ENCODE peak calls at places on chromosomes 16 and 17, in seven cellular contexts. A, C, G, V, L, U and P are unnamed samples.

GRCh38 chr16:85137323-85138072 is 25.2 kb upstream of the CIBAR2 start:
- DNase-seq in A (no peak), C (peak), G (peak), V (peak), L (no peak), U (peak), P (no peak)

GRCh38 chr17:46117117-46117516 is 76.1 kb downstream of the KANSL1 start:
- DNase-seq in A (no peak), C (no peak), G (no peak), V (no peak), L (no peak), U (no peak), P (no peak)

GRCh38 chr17:10738516-10739258 is 8.9 kb upstream of the TMEM220 start:
- DNase-seq in A (no peak), C (no peak), G (no peak), V (no peak), L (no peak), U (no peak), P (no peak)

GRCh38 chr17:49515196-49515770 is 20.2 kb downstream of the NGFR start:
- DNase-seq in A (no peak), C (peak), G (peak), V (peak), L (peak), U (peak), P (no peak)

GRCh38 chr17:49696233-49696761 is 11.5 kb downstream of the SLC35B1 start:
- DNase-seq in A (peak), C (no peak), G (no peak), V (no peak), L (no peak), U (no peak), P (no peak)

GRCh38 chr17:496761-497586 is 144.4 kb upstream of the RPH3AL start:
- DNase-seq in A (peak), C (no peak), G (no peak), V (no peak), L (no peak), U (no peak), P (no peak)

GRCh38 chr16:68031951-68032350 is 8.9 kb downstream of the DUS2 start:
- DNase-seq in A (no peak), C (no peak), G (no peak), V (no peak), L (no peak), U (no peak), P (no peak)

GRCh38 chr16:80125677-80126076 is 415.1 kb upstream of the DYNLRB2 start:
- DNase-seq in A (no peak), C (no peak), G (no peak), V (no peak), L (no peak), U (peak), P (no peak)

GRCh38 chr17:34167359-34167758 is 87.7 kb upstream of the CCL2 start:
- DNase-seq in A (no peak), C (no peak), G (peak), V (no peak), L (no peak), U (peak), P (no peak)

GRCh38 chr17:59328534-59329095 is 2.8 kb upstream of the YPEL2 start:
- DNase-seq in A (no peak), C (no peak), G (no peak), V (no peak), L (no peak), U (no peak), P (no peak)

GRCh38 chr17:16516594-16517018 is 24.6 kb upstream of the LRRC75A start:
- DNase-seq in A (no peak), C (no peak), G (no peak), V (peak), L (peak), U (no peak), P (no peak)

GRCh38 chr16:82653550-82654511 is 27.1 kb downstream of the CDH13 start:
- DNase-seq in A (peak), C (peak), G (no peak), V (no peak), L (peak), U (no peak), P (peak)

GRCh38 chr16:27181020-27181419 is 22.3 kb upstream of the KDM8 start:
- DNase-seq in A (no peak), C (no peak), G (no peak), V (no peak), L (no peak), U (peak), P (no peak)

GRCh38 chr16:71230122-71230845 is at the start of gene HYDIN:
- DNase-seq in A (peak), C (peak), G (peak), V (peak), L (peak), U (peak), P (no peak)

GRCh38 chr17:50514936-50515702 is 6.9 kb downstream of the MYCBPAP start:
- DNase-seq in A (no peak), C (no peak), G (peak), V (no peak), L (no peak), U (peak), P (no peak)

GRCh38 chr17:32757963-32758362 is 119.0 kb downstream of the MYO1D start:
- DNase-seq in A (no peak), C (no peak), G (no peak), V (no peak), L (no peak), U (no peak), P (no peak)

GRCh38 chr16:88905563-88905962 is 39.1 kb upstream of the PABPN1L start:
- DNase-seq in A (peak), C (no peak), G (no peak), V (no peak), L (no peak), U (peak), P (no peak)

GRCh38 chr16:63461248-63461841 is 1425.1 kb upstream of the CDH8 start:
- DNase-seq in A (no peak), C (peak), G (peak), V (no peak), L (no peak), U (peak), P (no peak)

GRCh38 chr17:1122681-1123396 is 56.9 kb downstream of the ABR start:
- DNase-seq in A (peak), C (peak), G (peak), V (peak), L (peak), U (peak), P (peak)

GRCh38 chr16:1188781-1189189 is 35.9 kb downstream of the CACNA1H start:
- DNase-seq in A (peak), C (peak), G (peak), V (no peak), L (no peak), U (peak), P (peak)

GRCh38 chr17:66715745-66716156 is 119.2 kb upstream of the CACNG5 start:
- DNase-seq in A (no peak), C (peak), G (peak), V (no peak), L (peak), U (no peak), P (no peak)

GRCh38 chr17:81684442-81684911 is 666 bp downstream of the HGS start:
- DNase-seq in A (no peak), C (peak), G (no peak), V (no peak), L (no peak), U (no peak), P (no peak)

GRCh38 chr17:43532581-43532980 is 13.6 kb downstream of the ETV4 start:
- DNase-seq in A (no peak), C (no peak), G (no peak), V (no peak), L (no peak), U (no peak), P (no peak)

GRCh38 chr16:4801962-4802658 is at the start of gene ROGDI:
- DNase-seq in A (peak), C (peak), G (peak), V (peak), L (peak), U (peak), P (peak)

GRCh38 chr17:61583242-61583641 is 7.8 kb downstream of the NACA2 start:
- DNase-seq in A (no peak), C (peak), G (no peak), V (no peak), L (peak), U (no peak), P (no peak)

GRCh38 chr17:3917391-3917931 is 1.2 kb upstream of the P2RX1 start:
- DNase-seq in A (no peak), C (no peak), G (no peak), V (no peak), L (peak), U (peak), P (no peak)

GRCh38 chr16:70444249-70445063 is 5.6 kb upstream of the ST3GAL2 start:
- DNase-seq in A (no peak), C (no peak), G (no peak), V (no peak), L (no peak), U (no peak), P (no peak)

GRCh38 chr17:81931189-81931556 is 3.6 kb upstream of the MAFG start:
- DNase-seq in A (no peak), C (no peak), G (no peak), V (no peak), L (no peak), U (no peak), P (no peak)